ENCODE peak calls at places on chromosomes 2 and 18, in five cellular contexts. H is gastrocnemius medialis, J is upper lobe of right lung, U is tibial artery, C is mammary epithelial cell. E is an unnamed sample.

GRCh38 chr18:75041586-75041985 is 167.4 kb downstream of the PTGR3 start:
- DNase-seq in U (no peak), C (peak; percentile 2), J (no peak), H (no peak), E (peak; percentile 28)

GRCh38 chr2:234974501-234975385 is 22.9 kb downstream of the SH3BP4 start:
- DNase-seq in C (no peak), H (no peak), U (no peak), J (no peak), E (peak; percentile 91)

GRCh38 chr2:217103752-217104540 is 244.1 kb upstream of the TNP1 start:
- DNase-seq in J (no peak), H (no peak), U (no peak), C (peak; percentile 49), E (peak; percentile 80)

GRCh38 chr2:143759455-143759854 is 630.2 kb downstream of the ARHGAP15 start:
- DNase-seq in C (no peak), J (no peak), H (no peak), U (no peak), E (no peak)

GRCh38 chr2:207283356-207283755 is 117.6 kb upstream of the KLF7 start:
- DNase-seq in J (peak; percentile 68), U (peak; percentile 45), H (peak; percentile 24), C (peak; percentile 10), E (peak; percentile 37)

GRCh38 chr18:79510731-79511141 is 115.0 kb downstream of the NFATC1 start:
- DNase-seq in H (no peak), C (no peak), J (peak; percentile 60), U (peak; percentile 10), E (no peak)

GRCh38 chr2:66305714-66306113 is 129.2 kb upstream of the MEIS1 start:
- DNase-seq in C (peak; percentile 15), J (peak; percentile 65), U (peak; percentile 63), H (peak; percentile 20), E (no peak)

GRCh38 chr2:238401539-238401938 is 25.2 kb upstream of the ASB1 start:
- DNase-seq in U (no peak), C (no peak), H (no peak), J (no peak), E (no peak)

GRCh38 chr2:204321910-204322765 is 223.1 kb upstream of the PARD3B start:
- DNase-seq in H (no peak), U (no peak), C (peak; percentile 4), J (no peak), E (peak; percentile 25)

GRCh38 chr18:36419913-36420531 is 122.5 kb downstream of the FHOD3 start:
- DNase-seq in H (no peak), U (no peak), C (peak; percentile 84), J (no peak), E (peak; percentile 45)

GRCh38 chr18:45748531-45748930 is 24.6 kb downstream of the SLC14A1 start:
- DNase-seq in C (no peak), H (no peak), U (no peak), J (no peak), E (no peak)

GRCh38 chr2:144020047-144020446 is 499.9 kb downstream of the ZEB2 start:
- DNase-seq in J (no peak), H (no peak), C (no peak), U (no peak), E (no peak)

GRCh38 chr2:37809931-37810570 is 115.0 kb upstream of the RMDN2 start:
- DNase-seq in U (no peak), C (no peak), H (no peak), J (no peak), E (peak; percentile 45)

GRCh38 chr2:233354971-233355574 is 779 bp downstream of the DGKD start:
- DNase-seq in C (peak; percentile 30), J (peak; percentile 77), U (no peak), H (no peak), E (peak; percentile 48)

GRCh38 chr2:204669386-204669785 is 124.1 kb downstream of the PARD3B start:
- DNase-seq in J (no peak), C (no peak), H (no peak), U (no peak), E (no peak)

GRCh38 chr2:160460333-160460731 is 33.3 kb downstream of the RBMS1 start:
- DNase-seq in U (no peak), H (no peak), C (no peak), J (no peak), E (no peak)

GRCh38 chr2:160355080-160355479 is 138.5 kb downstream of the RBMS1 start:
- DNase-seq in C (no peak), H (no peak), J (no peak), U (no peak), E (no peak)

GRCh38 chr18:22330508-22330907 is 87.2 kb downstream of the CTAGE1 start:
- DNase-seq in C (no peak), J (no peak), H (no peak), U (no peak), E (no peak)

GRCh38 chr2:200352631-200353030 is 46.1 kb downstream of the SPATS2L start:
- DNase-seq in J (no peak), H (no peak), C (peak; percentile 77), U (no peak), E (peak; percentile 35)

GRCh38 chr2:148936857-148937450 is 61.9 kb downstream of the KIF5C start:
- DNase-seq in U (no peak), H (no peak), J (no peak), C (no peak), E (no peak)

GRCh38 chr2:88055049-88055435 is 541 bp downstream of the KRCC1 start:
- DNase-seq in C (no peak), U (no peak), J (no peak), H (no peak), E (peak; percentile 62)

GRCh38 chr2:9753276-9753600 is 90.0 kb upstream of the TAF1B start:
- DNase-seq in C (peak; percentile 98), J (peak; percentile 66), U (peak; percentile 50), H (no peak), E (peak; percentile 98)

GRCh38 chr2:237923507-237924163 is 43.2 kb upstream of the UBE2F start:
- DNase-seq in H (peak; percentile 44), U (peak; percentile 76), C (peak; percentile 29), J (peak; percentile 88), E (peak; percentile 83)

GRCh38 chr2:111054791-111055627 is 65.7 kb upstream of the BCL2L11 start:
- DNase-seq in J (no peak), H (no peak), U (no peak), C (no peak), E (no peak)

GRCh38 chr2:240127351-240127750 is 8.8 kb downstream of the COPS9 start:
- DNase-seq in U (peak; percentile 9), H (no peak), J (no peak), C (no peak), E (no peak)

GRCh38 chr2:78065366-78065765 is 543.2 kb upstream of the LRRTM4 start:
- DNase-seq in H (no peak), U (no peak), J (no peak), C (no peak), E (no peak)

DNA sequence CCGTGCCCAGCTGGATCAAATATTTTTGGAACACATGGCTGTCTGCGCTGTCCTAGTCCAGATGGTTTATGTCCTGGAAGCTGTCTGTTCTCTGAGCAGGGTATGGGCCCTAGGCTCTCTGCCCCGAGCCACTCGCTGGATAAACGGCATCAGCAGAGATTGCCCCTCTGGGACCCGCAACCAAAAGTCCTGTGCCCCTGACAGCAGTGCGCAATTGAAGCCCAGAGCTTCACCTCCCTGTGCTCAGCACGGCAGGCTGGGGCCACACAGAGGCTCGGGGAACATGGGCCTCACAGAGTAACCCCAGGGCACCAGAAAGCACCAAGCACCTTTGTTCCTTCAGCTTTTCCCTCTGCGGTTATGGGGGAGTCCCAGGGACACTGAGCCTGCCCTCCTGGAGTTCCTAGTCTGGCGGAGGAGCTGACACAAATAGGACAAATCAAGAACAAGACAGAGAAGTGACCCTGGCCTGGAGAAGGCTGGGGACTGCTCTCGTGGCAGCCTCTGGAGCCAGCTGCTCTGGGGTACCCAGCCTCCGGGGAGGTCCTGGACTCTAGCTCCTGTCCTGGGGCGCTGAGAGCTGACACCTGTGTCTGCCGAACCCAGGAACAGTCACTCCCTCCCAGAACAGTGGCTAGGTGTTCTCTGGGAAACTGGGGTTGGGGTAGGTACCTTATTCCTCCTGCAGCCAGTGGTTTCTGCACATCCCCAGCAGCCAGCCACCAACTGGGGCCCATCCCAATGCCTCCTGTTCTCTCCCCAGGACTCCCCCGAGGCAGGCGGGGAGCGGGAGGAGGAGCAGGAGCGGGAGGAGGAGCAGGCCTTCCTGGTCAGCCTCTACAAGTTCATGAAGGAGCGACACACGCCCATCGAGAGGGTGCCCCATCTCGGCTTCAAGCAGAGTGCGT is 12.3 kb downstream of the ARID5A start:
- DNase-seq in C (no peak), U (no peak), J (peak; percentile 36), H (no peak), E (no peak)
- H3K27ac ChIP-seq in C (no peak overlapping the region), U (peak overlapping the region; percentile 28), J (no peak overlapping the region), H (no peak overlapping the region), E (no peak overlapping the region)

GRCh38 chr2:28664120-28664842 is 87.3 kb upstream of the PPP1CB start:
- DNase-seq in H (no peak), U (peak; percentile 47), J (no peak), C (no peak), E (peak; percentile 44)

GRCh38 chr2:28661589-28662001 is 90.0 kb upstream of the PPP1CB start:
- DNase-seq in C (peak; percentile 78), J (no peak), U (peak; percentile 84), H (peak; percentile 62), E (peak; percentile 74)

GRCh38 chr2:28663359-28663758 is 88.3 kb upstream of the PPP1CB start:
- DNase-seq in J (no peak), C (no peak), H (no peak), U (no peak), E (peak; percentile 78)

GRCh38 chr2:28662468-28663095 is 89.0 kb upstream of the PPP1CB start:
- DNase-seq in J (no peak), C (no peak), H (no peak), U (peak; percentile 82), E (peak; percentile 73)

DNA sequence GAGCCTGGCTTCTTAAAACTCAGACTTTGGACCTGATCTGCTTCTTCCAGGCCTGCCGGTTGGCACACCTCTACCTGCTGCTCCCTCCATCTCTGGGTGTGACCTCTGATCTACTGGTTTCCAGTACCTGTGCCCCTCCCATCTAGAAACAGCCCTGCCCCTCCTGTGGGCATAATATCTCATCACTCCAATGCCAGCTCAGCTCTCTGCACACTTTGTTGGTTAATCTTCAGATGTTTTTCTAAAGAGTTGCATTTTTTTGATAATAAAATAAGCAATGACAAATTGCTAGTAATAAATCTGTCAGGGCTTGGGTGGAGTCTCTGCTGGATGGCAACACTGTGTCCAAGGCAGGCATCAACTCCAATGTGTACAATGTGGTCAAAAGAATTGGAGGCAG is 89.6 kb upstream of the PPP1CB start:
- DNase-seq in H (no peak), C (peak; percentile 60), U (no peak), J (no peak), E (peak; percentile 24)
- H3K27ac ChIP-seq in H (peak overlapping the region; percentile 75), C (peak overlapping the region; percentile 8), U (peak overlapping the region; percentile 80), J (peak overlapping the region; percentile 65), E (no peak overlapping the region)

GRCh38 chr2:197846789-197847188 is 42.4 kb downstream of the PLCL1 start:
- DNase-seq in C (no peak), J (no peak), H (no peak), U (no peak), E (peak; percentile 37)

GRCh38 chr2:197850882-197851281 is 46.5 kb downstream of the PLCL1 start:
- DNase-seq in J (no peak), U (no peak), C (no peak), H (no peak), E (no peak)

GRCh38 chr2:197846120-197846519 is 41.7 kb downstream of the PLCL1 start:
- DNase-seq in H (no peak), J (no peak), C (no peak), U (no peak), E (no peak)

GRCh38 chr2:197848602-197849001 is 44.2 kb downstream of the PLCL1 start:
- DNase-seq in U (no peak), C (no peak), J (no peak), H (no peak), E (no peak)

GRCh38 chr2:197847666-197848401 is 43.4 kb downstream of the PLCL1 start:
- DNase-seq in C (peak; percentile 45), H (no peak), J (no peak), U (no peak), E (no peak)
- H3K27ac ChIP-seq in C (no peak overlapping the region), H (peak overlapping the region; percentile 47), J (no peak overlapping the region), U (no peak overlapping the region), E (no peak overlapping the region)

GRCh38 chr18:43080671-43081070 is 34.8 kb downstream of the RIT2 start:
- DNase-seq in H (no peak), U (no peak), C (no peak), J (no peak), E (no peak)
- H3K27ac ChIP-seq in H (no peak overlapping the region), U (no peak overlapping the region), C (no peak overlapping the region), J (no peak overlapping the region), E (no peak overlapping the region)